ENCODE peak calls at places on chromosomes 11 and 22, in four cellular contexts. I is HepG2, S is GM12878, T is H1. H is an unnamed sample.

GRCh38 chr11:101342307-101342706 is 212.7 kb upstream of the PGR start:
- DNase-seq in I (no peak), S (no peak), T (no peak), H (no peak)

GRCh38 chr22:21074092-21074715 is 28.5 kb downstream of the LRRC74B start:
- DNase-seq in I (no peak), S (no peak), T (no peak), H (peak; percentile 42)

GRCh38 chr11:55942785-55943392 is 6.7 kb upstream of the OR5I1 start:
- DNase-seq in I (peak; percentile 23), S (no peak), T (no peak), H (peak; percentile 5)

GRCh38 chr11:70895061-70895670 is 357.2 kb downstream of the SHANK2 start:
- DNase-seq in I (no peak), S (no peak), T (no peak), H (no peak)

GRCh38 chr11:60305906-60306619 is 21.0 kb upstream of the MS4A6E start:
- DNase-seq in I (no peak), S (no peak), T (no peak), H (no peak)

GRCh38 chr11:108912587-108912986 is 247.7 kb downstream of the DDX10 start:
- DNase-seq in I (peak; percentile 18), S (no peak), T (no peak), H (no peak)

GRCh38 chr11:76699461-76700091 is 29.0 kb upstream of the LRRC32 start:
- DNase-seq in I (no peak), S (no peak), T (no peak), H (peak; percentile 30)

GRCh38 chr11:108253176-108253575 is 30.3 kb downstream of the ATM start:
- DNase-seq in I (no peak), S (no peak), T (no peak), H (no peak)

GRCh38 chr22:30420401-30421178 is 5.0 kb upstream of the MTFP1 start:
- DNase-seq in I (no peak), S (no peak), T (no peak), H (peak; percentile 32)

GRCh38 chr22:29716814-29717213 is 3.0 kb upstream of the CABP7 start:
- DNase-seq in I (peak; percentile 84), S (no peak), T (peak; percentile 86), H (peak; percentile 66)

GRCh38 chr11:119207300-119207570 is 1.1 kb downstream of the CBL start:
- DNase-seq in I (no peak), S (no peak), T (no peak), H (no peak)

GRCh38 chr11:1968454-1968995 is 21.4 kb downstream of the MRPL23 start:
- DNase-seq in I (no peak), S (no peak), T (no peak), H (no peak)

GRCh38 chr11:57239348-57239747 is 2.3 kb upstream of the APLNR start:
- DNase-seq in I (no peak), S (no peak), T (no peak), H (peak; percentile 48)

GRCh38 chr11:8910662-8911039 is 338 bp upstream of the AKIP1 start:
- DNase-seq in I (no peak), S (no peak), T (no peak), H (no peak)

GRCh38 chr22:22865311-22866072 is 22.1 kb upstream of the IGLL5 start:
- DNase-seq in I (no peak), S (no peak), T (no peak), H (peak; percentile 52)

GRCh38 chr22:50717709-50718351 is 20.2 kb upstream of the ACR start:
- DNase-seq in I (no peak), S (no peak), T (no peak), H (no peak)

GRCh38 chr11:128029219-128029722 is 558.1 kb downstream of the ETS1 start:
- DNase-seq in I (no peak), S (no peak), T (no peak), H (no peak)

GRCh38 chr11:86218125-86219081 is 26.1 kb upstream of the EED start:
- DNase-seq in I (peak; percentile 64), S (peak; percentile 76), T (peak; percentile 79), H (peak; percentile 86)

GRCh38 chr22:36862251-36863242 is 1.7 kb downstream of the NCF4 start:
- DNase-seq in I (no peak), S (peak; percentile 73), T (no peak), H (no peak)

GRCh38 chr22:38941488-38941987 is 15.9 kb upstream of the APOBEC3A start:
- DNase-seq in I (no peak), S (peak; percentile 88), T (no peak), H (no peak)

GRCh38 chr11:97237151-97237550 is 847.3 kb downstream of the JRKL start:
- DNase-seq in I (no peak), S (no peak), T (no peak), H (no peak)

GRCh38 chr22:32539631-32540449 is 65.2 kb downstream of the FBXO7 start:
- DNase-seq in I (no peak), S (peak; percentile 28), T (no peak), H (peak; percentile 54)

DNA sequence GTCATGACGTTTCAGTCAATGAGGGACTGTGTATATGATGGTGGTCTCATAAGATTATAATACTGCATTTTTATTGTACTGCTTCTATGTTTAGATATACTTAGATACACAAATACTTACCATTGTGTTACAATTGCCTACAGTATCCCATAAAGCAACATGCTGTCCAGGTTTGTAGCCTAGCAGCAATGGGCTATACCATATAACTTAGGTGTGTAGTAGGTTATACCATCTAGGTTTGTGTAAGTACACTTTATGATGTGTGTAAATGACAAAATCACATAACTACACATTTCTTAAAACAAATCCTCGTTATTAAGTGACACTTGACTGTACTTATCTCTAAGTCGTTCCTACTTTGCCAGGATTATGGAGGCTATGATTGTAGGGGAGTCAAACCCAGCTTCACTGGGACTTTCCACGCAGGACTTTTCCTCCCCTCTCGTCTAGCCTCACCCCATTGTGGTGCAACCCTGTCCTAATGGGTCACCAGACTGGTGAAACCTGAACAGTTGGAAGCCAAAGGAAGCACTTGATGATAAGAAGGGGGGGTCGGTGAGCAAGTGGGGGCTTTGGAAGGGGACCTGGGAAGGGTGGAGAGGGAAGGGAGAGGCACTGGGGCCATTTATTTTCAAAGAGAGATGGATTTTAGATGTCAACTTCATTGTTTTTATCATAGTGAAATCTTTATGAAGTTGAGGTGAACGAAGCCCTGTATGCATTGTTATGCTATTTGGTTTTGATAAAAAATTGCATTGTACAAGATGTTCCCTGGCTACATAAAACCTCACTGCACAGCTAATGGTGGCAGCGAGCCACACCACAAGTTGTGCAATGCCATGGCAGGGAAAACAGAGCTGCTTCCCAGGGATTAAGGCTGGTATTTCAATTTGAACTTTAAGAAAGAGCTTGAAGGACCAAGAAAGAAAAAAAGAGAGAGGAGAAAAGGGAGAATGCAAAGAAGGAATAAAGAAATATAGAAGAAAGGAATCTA is 129.1 kb downstream of the EHF start:
- DNase-seq in I (no peak), S (no peak), T (no peak), H (no peak)
- TF ChIP-seq CBX5 in I (no peak), S (no peak), T (no peak), H (no peak)

GRCh38 chr22:17217179-17217578 is 2.1 kb downstream of the ADA2 start:
- DNase-seq in I (no peak), S (no peak), T (no peak), H (no peak)
- TF ChIP-seq CBX5 in I (no peak), S (no peak), T (no peak), H (no peak)

GRCh38 chr11:65429724-65430405 is 7.3 kb downstream of the NEAT1 start:
- DNase-seq in I (no peak), S (no peak), T (no peak), H (peak; percentile 65)
- TF ChIP-seq CBX5 in I (no peak), S (no peak), T (no peak), H (no peak)

DNA sequence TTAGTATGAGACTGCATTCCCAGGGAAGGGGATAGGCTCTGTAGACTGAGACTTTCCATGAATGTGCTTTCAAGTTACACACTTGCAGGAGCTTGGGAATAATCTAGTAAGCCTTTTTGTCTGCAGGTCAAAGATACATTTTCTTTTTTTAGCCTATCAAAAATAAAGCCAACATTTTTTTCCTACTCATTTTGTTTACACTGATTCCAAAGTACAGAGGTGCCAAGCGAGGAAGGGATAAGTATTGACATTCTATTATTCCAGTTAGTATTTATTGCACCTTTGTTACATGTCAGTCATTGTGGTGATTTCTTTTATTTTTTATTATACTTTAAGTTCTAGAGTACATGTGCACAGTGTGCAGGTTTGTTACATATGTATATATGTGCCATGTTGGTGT is 413.0 kb upstream of the CHORDC1 start:
- DNase-seq in I (peak; percentile 4), S (no peak), T (no peak), H (no peak)
- TF ChIP-seq CBX5 in I (no peak), S (no peak), T (no peak), H (no peak)